ENCODE peak calls at places on chromosomes 12 and 14, in four cellular contexts. X, L, C and P are unnamed samples. For H3K4me1, the result is how much of the 10 kb centered on the place peaks cover.

GRCh38 chr12:32549675-32550079 is 129.4 kb upstream of the DNM1L start:
- DNase-seq in L (no peak), C (no peak), X (peak), P (no peak)

GRCh38 chr14:35161231-35161630 is 38.9 kb downstream of the PRORP start:
- DNase-seq in L (peak), X (no peak), C (no peak), P (no peak)

GRCh38 chr12:114096461-114096860 is 130.3 kb upstream of the RBM19 start:
- DNase-seq in X (no peak), C (no peak), L (no peak), P (no peak)

GRCh38 chr12:88552672-88553079 is 27.6 kb downstream of the KITLG start:
- DNase-seq in L (peak), C (no peak), X (no peak), P (no peak)

GRCh38 chr14:68250950-68251765 is 431.6 kb downstream of the RAD51B start:
- DNase-seq in L (no peak), X (no peak), C (no peak), P (no peak)

GRCh38 chr14:54189358-54190354 is 207.2 kb upstream of the CDKN3 start:
- DNase-seq in C (no peak), L (peak), X (no peak), P (no peak)

GRCh38 chr14:92844220-92844619 is 50.1 kb downstream of the GOLGA5 start:
- DNase-seq in X (no peak), C (no peak), L (no peak), P (no peak)

GRCh38 chr12:95709152-95709551 is 81.4 kb downstream of the NTN4 start:
- DNase-seq in L (no peak), X (no peak), C (no peak), P (no peak)

GRCh38 chr12:67415473-67415872 is 146.3 kb downstream of the CAND1 start:
- DNase-seq in C (no peak), X (no peak), L (peak), P (no peak)

GRCh38 chr12:64737539-64737938 is 21.7 kb downstream of the GNS start:
- DNase-seq in C (no peak), X (no peak), L (no peak), P (no peak)

GRCh38 chr14:44453433-44454171 is 53.5 kb downstream of the FSCB start:
- DNase-seq in C (no peak), L (peak), X (no peak), P (no peak)

GRCh38 chr12:12333407-12333831 is 16.6 kb downstream of the MANSC1 start:
- DNase-seq in C (peak), X (no peak), L (no peak), P (peak)

GRCh38 chr12:14913381-14913781 is 25.0 kb downstream of the ERP27 start:
- DNase-seq in C (no peak), L (no peak), X (no peak), P (peak)

GRCh38 chr12:49230810-49231209 is 34.1 kb upstream of the TUBA1C start:
- DNase-seq in C (no peak), X (no peak), L (no peak), P (no peak)

GRCh38 chr12:120397827-120398563 is 29.0 kb upstream of the MSI1 start:
- DNase-seq in L (no peak), X (no peak), C (no peak), P (no peak)

GRCh38 chr14:55077155-55077554 is 25.7 kb downstream of the MAPK1IP1L start:
- DNase-seq in X (no peak), C (peak), L (peak), P (no peak)

GRCh38 chr12:129635003-129635685 is 268.7 kb downstream of the TMEM132D start:
- DNase-seq in C (no peak), X (no peak), L (no peak), P (no peak)

GRCh38 chr12:16605666-16606116 is 271 bp downstream of the LMO3 start:
- DNase-seq in C (no peak), X (no peak), L (no peak), P (no peak)

GRCh38 chr12:58858030-58858429 is 62.3 kb downstream of the LRIG3 start:
- DNase-seq in L (no peak), C (no peak), X (no peak), P (no peak)

GRCh38 chr12:104498211-104498801 is 41.6 kb downstream of the CHST11 start:
- DNase-seq in X (no peak), L (no peak), C (no peak), P (no peak)

GRCh38 chr14:93906341-93907329 is 20.5 kb upstream of the FAM181A start:
- DNase-seq in L (peak), C (peak), X (no peak), P (peak)

GRCh38 chr14:50830932-50831703 is at the start of gene NIN:
- DNase-seq in X (peak), L (peak), C (peak), P (peak)

GRCh38 chr12:116497051-116497529 is 62.1 kb upstream of the MAP1LC3B2 start:
- DNase-seq in X (peak), L (no peak), C (peak), P (no peak)

GRCh38 chr14:34604990-34605389 is 25.0 kb downstream of the SNX6 start:
- DNase-seq in C (no peak), L (peak), X (no peak), P (no peak)

GRCh38 chr14:94775875-94776217 is 5.9 kb upstream of the GSC start:
- DNase-seq in X (no peak), C (no peak), L (no peak), P (no peak)

GRCh38 chr12:103799504-103800251 is 41.4 kb downstream of the NT5DC3 start:
- DNase-seq in X (peak), L (peak), C (peak), P (no peak)

GRCh38 chr14:77554207-77554606 is 55.6 kb upstream of the ISM2 start:
- DNase-seq in L (no peak), C (no peak), X (no peak), P (no peak)

GRCh38 chr12:114682920-114683708 is 861 bp downstream of the TBX3 start:
- DNase-seq in C (peak), L (peak), X (peak), P (no peak)

GRCh38 chr12:37543966-37544668 is 772.5 kb upstream of the ALG10B start:
- DNase-seq in X (no peak), L (no peak), C (no peak), P (no peak)

GRCh38 chr12:14211829-14212455 is 153.5 kb upstream of the ATF7IP start:
- DNase-seq in C (peak), X (no peak), L (no peak), P (no peak)

GRCh38 chr14:91934554-91935285 is 12.8 kb downstream of the FBLN5 start:
- DNase-seq in X (no peak), C (no peak), L (no peak), P (no peak)

GRCh38 chr12:92128612-92129011 is 17.0 kb downstream of the BTG1 start:
- DNase-seq in C (no peak), L (no peak), X (no peak), P (no peak)

GRCh38 chr14:90087433-90087832 is 25.6 kb downstream of the KCNK13 start:
- DNase-seq in L (peak), X (peak), C (peak), P (no peak)

GRCh38 chr12:44446181-44446580 is 429.9 kb downstream of the NELL2 start:
- DNase-seq in L (no peak), X (no peak), C (no peak), P (no peak)

GRCh38 chr12:58529114-58529665 is 391.1 kb downstream of the LRIG3 start:
- DNase-seq in L (peak), X (no peak), C (no peak), P (no peak)

DNA sequence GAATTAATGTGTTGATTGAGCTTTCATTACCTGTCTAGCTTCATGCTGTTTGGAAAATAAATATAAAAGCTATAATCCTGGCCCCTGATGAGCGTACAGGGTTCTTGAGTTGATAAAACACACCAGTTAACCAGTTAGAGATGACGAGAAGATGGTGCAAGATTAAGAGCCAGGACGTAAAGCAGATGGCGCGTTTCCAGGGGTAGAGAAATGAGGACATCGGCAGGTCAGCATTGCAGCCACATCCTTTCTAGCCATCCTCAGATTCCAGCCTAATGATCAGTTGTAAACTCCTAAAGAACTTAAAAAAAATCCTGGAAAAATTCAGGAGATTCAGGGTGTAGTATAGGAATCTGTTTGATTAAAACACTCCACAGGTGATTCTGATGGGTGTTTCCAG is 203.7 kb downstream of the CACNA1C start:
- DNase-seq in L (no peak), X (no peak), C (no peak), P (no peak)
- H3K4me1 ChIP-seq in L (under half), X (under half), C (under half), P (under half)

GRCh38 chr12:53045646-53046045 is 4.2 kb upstream of the TNS2 start:
- DNase-seq in C (no peak), X (peak), L (no peak), P (no peak)
- H3K4me1 ChIP-seq in C (under half), X (under half), L (half or more), P (under half)

GRCh38 chr12:124684971-124685688 is 117.7 kb upstream of the NCOR2 start:
- DNase-seq in C (no peak), L (no peak), X (no peak), P (no peak)

GRCh38 chr12:124685689-124685993 is 118.2 kb upstream of the NCOR2 start:
- DNase-seq in X (no peak), C (no peak), L (no peak), P (no peak)

GRCh38 chr12:124683330-124683662 is 115.9 kb upstream of the NCOR2 start:
- DNase-seq in C (no peak), L (peak), X (no peak), P (no peak)

GRCh38 chr12:124683725-124684124 is 116.3 kb upstream of the NCOR2 start:
- DNase-seq in L (no peak), C (no peak), X (no peak), P (no peak)

DNA sequence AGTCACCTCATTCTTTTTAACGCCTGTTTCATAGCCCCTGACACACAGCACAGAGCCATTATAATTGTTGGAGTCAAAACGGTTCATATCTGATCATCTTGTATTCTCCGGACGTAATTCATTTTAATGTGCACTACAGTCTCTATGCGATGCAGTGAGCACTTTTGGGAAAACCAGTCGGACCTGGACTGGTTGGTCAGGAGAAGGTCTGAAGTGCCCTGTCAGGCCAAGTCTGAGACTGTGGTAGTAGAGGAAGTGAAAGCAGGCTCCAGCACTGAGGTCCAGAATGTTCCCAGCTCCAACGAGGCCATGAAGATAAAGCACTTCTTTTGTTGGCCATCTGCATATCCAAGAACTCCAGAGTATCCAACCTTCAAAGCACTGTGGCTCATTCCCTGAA is 117.1 kb upstream of the NCOR2 start:
- DNase-seq in C (no peak), L (no peak), X (no peak), P (no peak)
- H3K4me1 ChIP-seq in C (under half), L (half or more), X (under half), P (under half)

DNA sequence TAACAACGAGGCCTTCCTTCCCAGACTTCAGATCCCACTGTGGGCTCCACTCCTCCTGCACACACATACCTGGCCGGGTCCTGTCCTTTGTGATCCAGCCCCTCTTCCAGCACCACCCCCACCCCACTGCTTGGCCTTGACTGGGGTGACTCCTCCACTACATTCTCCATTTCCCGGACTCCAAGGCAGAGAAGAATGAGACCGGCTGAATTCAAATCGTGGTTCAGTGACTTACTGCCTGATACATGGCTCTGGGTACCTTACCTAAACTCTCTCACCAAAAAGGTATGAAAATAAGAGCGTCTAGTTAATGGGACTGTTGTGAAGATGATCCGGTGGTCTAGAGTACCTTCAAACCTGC is 1.7 kb upstream of the ZBTB42 start:
- DNase-seq in C (no peak), X (no peak), L (no peak), P (peak)
- H3K4me1 ChIP-seq in C (under half), X (under half), L (under half), P (under half)

GRCh38 chr14:65204056-65204455 is 101.7 kb upstream of the MAX start:
- DNase-seq in C (no peak), L (no peak), X (no peak), P (no peak)
- H3K4me1 ChIP-seq in C (under half), L (under half), X (under half), P (under half)

GRCh38 chr12:109632299-109632698 is 58.7 kb downstream of the MVK start:
- DNase-seq in X (no peak), L (no peak), C (no peak), P (no peak)

GRCh38 chr12:109631236-109632150 is 57.9 kb downstream of the MVK start:
- DNase-seq in C (no peak), L (no peak), X (no peak), P (no peak)

GRCh38 chr12:109630107-109630506 is 56.5 kb downstream of the MVK start:
- DNase-seq in X (no peak), L (no peak), C (no peak), P (no peak)

GRCh38 chr12:109627633-109628032 is 54.0 kb downstream of the MVK start:
- DNase-seq in C (no peak), X (no peak), L (peak), P (no peak)

DNA sequence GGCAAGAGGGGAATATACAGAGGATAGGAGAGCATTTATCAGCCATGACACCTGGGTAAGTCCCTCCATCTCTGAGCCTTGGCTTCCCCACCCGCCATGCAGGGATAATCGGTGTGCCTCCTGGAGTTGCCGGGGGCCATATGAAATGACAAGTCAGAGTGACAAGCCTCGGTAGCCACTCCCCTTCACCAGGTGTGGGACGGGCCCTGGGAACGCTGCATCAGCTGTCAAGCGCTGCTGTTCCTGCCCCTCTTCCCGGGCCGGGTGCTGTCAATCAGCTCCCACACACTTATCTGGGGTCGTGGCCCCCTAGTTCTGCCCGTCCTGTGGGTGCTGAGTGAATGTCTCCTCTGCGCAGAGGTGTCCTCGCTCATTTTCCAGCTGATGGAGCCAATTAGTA is 57.2 kb downstream of the MVK start:
- DNase-seq in L (no peak), X (no peak), C (no peak), P (no peak)
- H3K4me1 ChIP-seq in L (under half), X (under half), C (under half), P (under half)

GRCh38 chr14:25833341-25834121 is 764.3 kb downstream of the NOVA1 start:
- DNase-seq in C (peak), L (peak), X (no peak), P (no peak)
- H3K4me1 ChIP-seq in C (under half), L (under half), X (under half), P (under half)

DNA sequence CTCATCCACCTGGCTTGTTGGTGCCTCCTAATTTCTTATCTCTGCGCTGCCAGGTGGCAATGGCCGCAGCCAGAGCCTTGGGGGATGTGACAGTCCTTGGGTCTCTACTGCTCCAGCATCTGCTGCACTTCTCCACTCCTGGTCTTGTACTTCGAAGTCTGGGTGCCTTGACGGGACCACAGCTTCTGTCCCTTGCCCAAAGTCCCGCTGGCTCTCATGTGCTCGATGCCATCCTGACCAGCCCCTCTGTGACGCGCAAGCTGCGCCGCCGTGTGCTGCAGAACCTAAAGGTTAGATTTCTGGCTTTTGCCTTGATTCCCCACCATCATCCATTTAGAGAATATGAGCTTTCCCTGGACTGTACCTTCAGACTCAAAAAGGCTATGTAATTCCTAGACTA is 3.8 kb downstream of the CIDEB start:
- DNase-seq in L (no peak), C (no peak), X (no peak), P (no peak)
- H3K4me1 ChIP-seq in L (under half), C (under half), X (under half), P (under half)